ENCODE peak calls at places on chromosomes 2 and 18, in eight cellular contexts. W is GM12864; E is epithelial cell of esophagus; A is type B pancreatic cell; Q is GM23338; S is CD8-positive, alpha-beta T cell; Z is prostate gland; O is stomach. T is an unnamed sample.

GRCh38 chr2:73069855-73070650 is 1.5 kb downstream of the SFXN5 start:
- DNase-seq in W (no peak), Z (no peak), E (peak), A (no peak), Q (no peak), O (no peak), S (no peak), T (no peak)

GRCh38 chr2:211128287-211128686 is 571.9 kb downstream of the CPS1 start:
- DNase-seq in Q (peak), W (no peak), E (peak), O (no peak), A (no peak), Z (no peak), S (no peak), T (no peak)

GRCh38 chr2:31688282-31688681 is 107.5 kb upstream of the SRD5A2 start:
- DNase-seq in Q (peak), A (no peak), E (no peak), W (no peak), S (no peak), Z (no peak), O (no peak), T (no peak)

GRCh38 chr2:39625193-39625926 is 40.4 kb upstream of the TMEM178A start:
- DNase-seq in W (no peak), S (no peak), Q (peak), O (no peak), Z (no peak), E (no peak), A (no peak), T (no peak)

GRCh38 chr2:169983506-169983905 is 156.3 kb downstream of the UBR3 start:
- DNase-seq in E (peak), S (no peak), W (no peak), O (no peak), A (no peak), Q (peak), Z (no peak), T (no peak)

GRCh38 chr2:186718895-186719294 is 25.0 kb downstream of the FAM171B start:
- DNase-seq in A (no peak), O (no peak), W (no peak), Z (no peak), E (peak), S (no peak), Q (no peak), T (no peak)

GRCh38 chr2:204681412-204681811 is 136.1 kb downstream of the PARD3B start:
- DNase-seq in O (no peak), S (no peak), Q (no peak), E (no peak), Z (no peak), W (no peak), A (no peak), T (no peak)

GRCh38 chr2:9306910-9307309 is 100.3 kb downstream of the ASAP2 start:
- DNase-seq in O (peak), S (no peak), Q (no peak), Z (no peak), A (no peak), E (peak), W (no peak), T (no peak)

GRCh38 chr2:66987747-66988146 is 409.4 kb upstream of the ETAA1 start:
- DNase-seq in Q (no peak), S (no peak), O (no peak), Z (no peak), E (no peak), W (no peak), A (no peak), T (no peak)

GRCh38 chr18:37421349-37422080 is 144.1 kb downstream of the CELF4 start:
- DNase-seq in S (no peak), Z (no peak), W (no peak), A (no peak), E (no peak), O (no peak), Q (no peak), T (no peak)

GRCh38 chr2:219461669-219462068 is 27.0 kb downstream of the SPEG start:
- DNase-seq in W (no peak), A (no peak), Q (no peak), S (no peak), Z (no peak), E (no peak), O (no peak), T (no peak)

GRCh38 chr2:42567389-42567788 is 1.0 kb upstream of the MTA3 start:
- DNase-seq in E (no peak), W (no peak), O (no peak), Q (peak), A (no peak), Z (no peak), S (no peak), T (peak)

GRCh38 chr18:79610461-79611039 is 69.1 kb upstream of the CTDP1 start:
- DNase-seq in A (no peak), O (no peak), Z (no peak), W (no peak), Q (no peak), E (no peak), S (no peak), T (no peak)

GRCh38 chr18:21901423-21901822 is 160.8 kb downstream of the MIB1 start:
- DNase-seq in W (no peak), O (no peak), Z (no peak), E (no peak), Q (no peak), A (no peak), S (no peak), T (no peak)

GRCh38 chr18:22342625-22343024 is 75.1 kb downstream of the CTAGE1 start:
- DNase-seq in E (peak), O (peak), W (no peak), Q (no peak), Z (no peak), A (no peak), S (peak), T (no peak)

GRCh38 chr2:64699712-64700111 is 46.0 kb upstream of the SERTAD2 start:
- DNase-seq in A (no peak), Z (no peak), S (no peak), W (peak), Q (peak), O (no peak), E (no peak), T (no peak)

GRCh38 chr18:7945882-7946281 is 378.8 kb downstream of the PTPRM start:
- DNase-seq in W (no peak), Q (no peak), A (no peak), Z (no peak), S (no peak), E (peak), O (no peak), T (peak)

DNA sequence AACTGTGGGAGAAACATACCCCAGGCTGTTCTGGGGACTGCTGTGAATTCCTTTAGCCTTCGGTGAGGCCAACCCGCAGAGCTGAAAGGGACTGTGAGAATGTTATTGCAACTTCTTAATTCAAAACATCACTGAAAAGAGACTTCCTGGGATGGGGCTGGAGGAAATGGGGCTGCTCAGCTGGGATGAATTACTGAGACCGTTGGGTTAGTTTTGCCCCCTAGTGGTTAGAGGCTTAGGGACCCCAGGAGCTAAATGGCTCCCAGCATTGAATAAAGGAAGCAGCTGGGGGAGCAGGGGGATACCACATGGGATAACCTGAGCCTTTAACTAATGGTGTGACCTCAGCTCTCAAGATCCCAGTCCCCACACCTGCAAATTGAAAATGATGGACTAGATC is 941.1 kb upstream of the FANCL start:
- DNase-seq in S (no peak), Z (no peak), W (no peak), A (no peak), E (no peak), O (no peak), Q (peak), T (peak)
- TF ChIP-seq CTCF in S (no peak), Z (no peak), W (peak), A (peak), E (peak), O (no peak), Q (peak), T (peak)

GRCh38 chr2:13201924-13202323 is 485.2 kb downstream of the TRIB2 start:
- DNase-seq in S (no peak), Z (no peak), E (peak), O (no peak), A (no peak), W (no peak), Q (peak), T (no peak)
- TF ChIP-seq CTCF in S (no peak), Z (no peak), E (peak), O (no peak), A (peak), W (no peak), Q (peak), T (no peak)

DNA sequence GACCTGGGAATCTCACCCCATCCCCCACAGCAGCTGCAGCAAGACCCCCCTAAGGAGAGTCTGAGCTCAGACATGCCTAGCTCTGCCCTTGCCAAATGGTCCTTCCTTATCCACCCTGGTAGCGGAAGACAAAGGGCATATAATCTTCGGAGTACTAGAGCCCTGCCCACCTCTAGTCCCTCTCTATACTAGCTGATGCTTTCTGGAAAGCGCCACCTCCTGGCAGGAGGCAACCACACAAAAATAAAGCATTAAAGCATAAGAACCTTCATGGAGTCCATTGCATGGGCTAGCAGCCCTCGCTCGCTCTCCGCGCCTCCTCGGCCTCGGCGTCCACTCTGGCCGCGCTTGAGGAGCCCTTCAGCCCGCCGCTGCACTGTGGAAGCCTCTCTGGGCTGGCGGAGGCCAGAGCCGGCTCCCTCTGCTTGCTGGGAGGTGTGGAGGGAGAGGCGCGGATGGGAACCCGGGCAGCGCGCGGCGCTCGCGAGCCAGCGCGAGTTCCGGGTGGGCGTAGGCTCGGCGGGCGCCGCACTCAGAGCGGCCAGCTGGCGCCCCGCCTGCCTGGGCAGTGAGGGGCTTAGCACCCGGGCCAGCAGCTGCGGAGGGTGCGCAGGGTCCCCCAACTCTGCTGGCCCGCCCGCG is 941.2 kb downstream of the SUCLG1 start:
- DNase-seq in W (no peak), S (no peak), Z (no peak), O (no peak), A (no peak), Q (peak), E (no peak), T (no peak)
- TF ChIP-seq CTCF in W (no peak), S (no peak), Z (no peak), O (no peak), A (no peak), Q (peak), E (no peak), T (no peak)

GRCh38 chr18:905307-905947 is 756 bp downstream of the ADCYAP1 start:
- DNase-seq in S (no peak), Z (no peak), O (no peak), W (no peak), Q (peak), A (no peak), E (no peak), T (no peak)

GRCh38 chr18:901769-902168 is 2.9 kb upstream of the ADCYAP1 start:
- DNase-seq in E (no peak), S (no peak), W (no peak), O (no peak), A (no peak), Q (no peak), Z (no peak), T (no peak)

GRCh38 chr18:904135-905090 is at the start of gene ADCYAP1:
- DNase-seq in W (no peak), Z (no peak), A (no peak), S (no peak), Q (peak), E (peak), O (no peak), T (no peak)

GRCh38 chr18:903703-904102 is 968 bp upstream of the ADCYAP1 start:
- DNase-seq in E (peak), O (peak), Q (peak), A (peak), Z (no peak), W (no peak), S (peak), T (no peak)

DNA sequence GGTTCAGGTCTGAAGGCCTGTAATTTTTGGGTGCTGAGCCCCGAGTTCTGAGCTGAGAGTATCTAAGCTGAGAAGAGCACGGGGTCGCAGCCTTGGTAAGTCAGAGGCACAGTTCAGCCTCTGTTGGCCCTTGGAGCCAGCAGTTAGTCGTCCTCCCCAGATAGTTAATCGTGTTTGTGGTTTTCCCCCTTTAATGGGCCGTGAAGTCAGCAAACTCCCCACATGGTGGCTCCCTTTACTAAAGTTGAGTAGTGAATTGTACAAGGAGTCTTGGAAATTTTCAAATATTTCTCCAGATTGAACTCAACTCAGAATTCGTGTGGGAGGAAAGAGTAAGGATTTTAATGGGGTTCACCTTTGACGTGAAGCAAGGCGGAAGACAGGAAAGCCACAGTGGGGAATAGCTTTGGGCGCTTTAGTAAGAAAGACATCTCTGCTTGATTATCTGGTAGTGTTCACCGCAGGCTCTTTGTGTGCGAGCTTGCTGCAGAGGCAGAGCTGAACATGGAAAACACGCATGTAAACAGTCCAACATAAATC is 2.4 kb upstream of the ADCYAP1 start:
- DNase-seq in Z (no peak), W (no peak), E (no peak), O (no peak), A (no peak), S (no peak), Q (peak), T (no peak)
- TF ChIP-seq CTCF in Z (no peak), W (no peak), E (no peak), O (no peak), A (peak), S (no peak), Q (peak), T (no peak)

GRCh38 chr18:68330658-68331057 is 384.2 kb downstream of the TMX3 start:
- DNase-seq in E (no peak), Z (no peak), W (no peak), O (no peak), A (no peak), Q (no peak), S (no peak), T (no peak)
- TF ChIP-seq CTCF in E (no peak), Z (no peak), W (no peak), O (no peak), A (peak), Q (peak), S (no peak), T (no peak)

T was measured in BJ.